ENCODE peak calls at places on chromosomes 2 and 18, in ten cellular contexts. R, X, C, Y, G, E, D, N, J and Q are unnamed samples.

GRCh38 chr2:44087714-44088092 is 81.0 kb upstream of the PPM1B start:
- DNase-seq in D (no peak), G (no peak), N (no peak), Y (no peak), C (no peak), R (no peak), J (no peak), X (no peak), E (no peak), Q (no peak)

GRCh38 chr18:56235061-56235772 is 403.2 kb downstream of the TXNL1 start:
- DNase-seq in N (no peak), D (no peak), X (no peak), C (no peak), R (no peak), Y (no peak), J (no peak), E (no peak), G (no peak), Q (no peak)

GRCh38 chr2:25482341-25482740 is 140.6 kb upstream of the DNMT3A start:
- DNase-seq in X (no peak), J (no peak), R (no peak), C (no peak), D (no peak), N (no peak), E (no peak), G (no peak), Y (no peak), Q (no peak)

GRCh38 chr2:241942416-241943208 is 73.1 kb downstream of the RTP5 start:
- DNase-seq in J (no peak), Y (no peak), R (peak; percentile 46), N (no peak), D (no peak), E (no peak), G (no peak), C (no peak), X (no peak), Q (no peak)

GRCh38 chr2:112803691-112804521 is 19.6 kb upstream of the IL1A start:
- DNase-seq in J (no peak), Y (no peak), G (no peak), X (peak; percentile 59), C (no peak), D (no peak), N (peak; percentile 97), E (no peak), R (no peak), Q (no peak)

GRCh38 chr2:64019083-64019974 is at the start of gene VPS54:
- DNase-seq in N (peak; percentile 65), X (peak; percentile 81), C (peak; percentile 46), R (peak; percentile 89), E (peak; percentile 56), J (peak; percentile 71), D (peak; percentile 64), Y (no peak), G (peak; percentile 2), Q (peak; percentile 52)

GRCh38 chr2:187526776-187527175 is 27.5 kb downstream of the TFPI start:
- DNase-seq in N (no peak), E (no peak), C (no peak), X (peak; percentile 49), R (no peak), D (no peak), G (no peak), Y (no peak), J (no peak), Q (no peak)

GRCh38 chr18:68847219-68847860 is 49.5 kb downstream of the CCDC102B start:
- DNase-seq in J (no peak), R (no peak), G (no peak), Y (no peak), N (peak; percentile 57), X (peak; percentile 62), D (no peak), C (no peak), E (no peak), Q (peak; percentile 39)

GRCh38 chr2:191637182-191638078 is 40.5 kb upstream of the NABP1 start:
- DNase-seq in R (no peak), D (no peak), E (no peak), G (no peak), J (no peak), Y (no peak), C (no peak), N (peak; percentile 87), X (peak; percentile 58), Q (no peak)

GRCh38 chr2:170566138-170566537 is 149.0 kb upstream of the SP5 start:
- DNase-seq in X (no peak), N (no peak), R (no peak), J (no peak), D (no peak), G (no peak), Y (no peak), E (no peak), C (no peak), Q (no peak)

GRCh38 chr2:2321250-2321545 is 9.9 kb downstream of the MYT1L start:
- DNase-seq in N (no peak), C (no peak), D (no peak), Y (no peak), E (no peak), R (no peak), J (no peak), G (no peak), X (no peak), Q (no peak)